ENCODE peak calls at places on chromosome 1, in ten cellular contexts. K is lung microvascular endothelial cell; R is substantia nigra; L is EH; U is ACHN; V is HuH-7.5; O is dermis microvascular lymphatic vessel endothelial cell; F is NCI-H510A; N is Kasumi-1; S is stimulated activated CD8-positive, alpha-beta memory T cell treated with anti-CD3 and anti-CD28 coated beads, Interleukin-12 subunit alpha, Interleukin-12 subunit beta, amount 100 ng/mL, for 4 hours. M is an unnamed sample.

GRCh38 chr1:246197076-246197475 is 310.0 kb downstream of the SMYD3 start:
- DNase-seq in N (no peak), K (no peak), U (no peak), R (no peak), V (no peak), F (no peak), S (no peak), L (no peak), O (no peak), M (no peak)

GRCh38 chr1:21261551-21262281 is 28.5 kb downstream of the ECE1 start:
- DNase-seq in V (no peak), N (peak; percentile 65), O (no peak), U (peak; percentile 81), S (no peak), F (no peak), L (peak; percentile 99), K (peak; percentile 99), R (peak; percentile 31), M (peak; percentile 80)

GRCh38 chr1:214472362-214472761 is 79.0 kb downstream of the PTPN14 start:
- DNase-seq in K (no peak), N (no peak), L (peak; percentile 70), O (no peak), R (no peak), F (no peak), V (no peak), S (no peak), U (no peak), M (no peak)

GRCh38 chr1:33120436-33121231 is 39.7 kb downstream of the AZIN2 start:
- DNase-seq in L (no peak), V (no peak), K (no peak), F (no peak), S (no peak), O (no peak), N (no peak), R (no peak), U (no peak), M (peak; percentile 71)

GRCh38 chr1:226912587-226913176 is 27.4 kb upstream of the COQ8A start:
- DNase-seq in S (no peak), U (no peak), R (peak; percentile 20), K (peak; percentile 56), O (peak; percentile 28), V (peak; percentile 89), N (no peak), F (peak; percentile 33), L (no peak), M (peak; percentile 81)

GRCh38 chr1:61284226-61284854 is 202.0 kb downstream of the NFIA start:
- DNase-seq in N (no peak), F (no peak), V (no peak), S (no peak), O (no peak), K (peak; percentile 26), R (no peak), U (no peak), L (no peak), M (no peak)

GRCh38 chr1:46342084-46342656 is 1.6 kb downstream of the NSUN4 start:
- DNase-seq in L (peak; percentile 57), O (no peak), S (no peak), F (no peak), K (peak; percentile 20), N (peak; percentile 29), R (no peak), U (peak; percentile 51), V (no peak), M (no peak)

GRCh38 chr1:230074762-230075161 is 7.7 kb downstream of the GALNT2 start:
- DNase-seq in K (no peak), V (no peak), L (no peak), U (no peak), F (no peak), N (no peak), S (no peak), O (no peak), R (no peak), M (no peak)

GRCh38 chr1:150234647-150235435 is 1.1 kb downstream of the ANP32E start:
- DNase-seq in U (peak; percentile 82), F (no peak), O (no peak), L (peak; percentile 80), N (peak; percentile 94), S (peak; percentile 86), K (peak; percentile 78), V (peak; percentile 61), R (peak; percentile 67), M (peak; percentile 79)

GRCh38 chr1:97004054-97004453 is 282.5 kb downstream of the PTBP2 start:
- DNase-seq in L (peak; percentile 60), S (no peak), U (no peak), K (no peak), N (no peak), O (no peak), R (no peak), F (no peak), V (no peak), M (no peak)

GRCh38 chr1:41806472-41807155 is 112.1 kb downstream of the HIVEP3 start:
- DNase-seq in U (no peak), S (peak; percentile 69), R (no peak), O (no peak), K (no peak), F (no peak), V (no peak), N (no peak), L (no peak), M (no peak)

GRCh38 chr1:1954831-1955441 is 35.9 kb upstream of the TMEM52 start:
- DNase-seq in N (no peak), V (no peak), K (no peak), S (no peak), L (no peak), F (no peak), U (no peak), O (no peak), R (no peak), M (no peak)

GRCh38 chr1:56189946-56190920 is 389.1 kb downstream of the PLPP3 start:
- DNase-seq in L (no peak), N (no peak), F (no peak), K (peak; percentile 37), O (no peak), U (no peak), S (no peak), V (no peak), R (peak; percentile 4), M (no peak)

GRCh38 chr1:21872445-21873079 is 60.5 kb downstream of the LDLRAD2 start:
- DNase-seq in R (no peak), S (no peak), V (no peak), L (no peak), O (no peak), F (no peak), K (no peak), N (no peak), U (no peak), M (no peak)

GRCh38 chr1:6222644-6223043 is 13.1 kb downstream of the ICMT start:
- DNase-seq in U (no peak), R (no peak), O (no peak), S (no peak), K (peak; percentile 61), L (peak; percentile 70), N (no peak), F (no peak), V (no peak), M (no peak)

GRCh38 chr1:6053206-6053546 is 7.5 kb downstream of the KCNAB2 start:
- DNase-seq in S (no peak), N (no peak), L (no peak), K (no peak), F (no peak), O (no peak), R (no peak), V (no peak), U (no peak), M (no peak)

GRCh38 chr1:10694274-10694632 is 102.2 kb downstream of the CASZ1 start:
- DNase-seq in K (peak; percentile 21), F (no peak), S (peak; percentile 55), O (no peak), U (peak; percentile 62), N (peak; percentile 51), R (no peak), V (peak; percentile 93), L (no peak), M (peak; percentile 80)

GRCh38 chr1:23562138-23562819 is 3.0 kb upstream of the ID3 start:
- DNase-seq in U (peak; percentile 89), N (no peak), S (no peak), F (peak; percentile 77), O (peak; percentile 97), R (peak; percentile 90), V (peak; percentile 89), K (peak; percentile 100), L (peak; percentile 100), M (peak; percentile 84)

GRCh38 chr1:184811439-184812111 is 56.9 kb upstream of the EDEM3 start:
- DNase-seq in N (no peak), L (no peak), S (no peak), F (no peak), R (no peak), O (no peak), U (no peak), K (no peak), V (no peak), M (no peak)

GRCh38 chr1:67811816-67812215 is 21.5 kb downstream of the GNG12 start:
- DNase-seq in S (no peak), F (no peak), U (no peak), O (no peak), V (no peak), K (peak; percentile 88), L (peak; percentile 17), R (no peak), N (no peak), M (no peak)

GRCh38 chr1:165623624-165624023 is 7.4 kb upstream of the MGST3 start:
- DNase-seq in U (no peak), F (no peak), L (no peak), K (no peak), S (no peak), R (no peak), O (no peak), V (no peak), N (no peak), M (no peak)

M was measured in RWPE1.